ENCODE peak calls at places on chromosomes 13 and 19, in four cellular contexts. Z is A172, L is A549, M is GM04504. E is an unnamed sample.

GRCh38 chr13:89862011-89862690 is 1485.3 kb upstream of the MIR17HG start:
- DNase-seq in L (no peak), M (no peak), Z (no peak), E (no peak)

GRCh38 chr13:38002596-38002995 is 133.0 kb upstream of the TRPC4 start:
- DNase-seq in M (no peak), Z (no peak), L (no peak), E (no peak)

GRCh38 chr13:93547886-93548285 is 321.3 kb downstream of the GPC6 start:
- DNase-seq in L (no peak), M (no peak), Z (peak), E (no peak)

GRCh38 chr19:38993271-38993670 is 17.7 kb upstream of the FBXO17 start:
- DNase-seq in M (no peak), Z (peak), L (peak), E (peak)

GRCh38 chr19:49786432-49786831 is 19.6 kb downstream of the AP2A1 start:
- DNase-seq in L (peak), M (peak), Z (peak), E (no peak)

GRCh38 chr19:10378124-10378523 is 2.2 kb downstream of the TYK2 start:
- DNase-seq in M (no peak), Z (no peak), L (no peak), E (no peak)

GRCh38 chr13:21668665-21669599 is 1.9 kb upstream of the FGF9 start:
- DNase-seq in M (no peak), L (no peak), Z (no peak), E (no peak)

GRCh38 chr13:32147193-32147592 is 115.6 kb downstream of the FRY start:
- DNase-seq in Z (no peak), L (no peak), M (no peak), E (no peak)

GRCh38 chr19:10708261-10708660 is 7.0 kb downstream of the QTRT1 start:
- DNase-seq in L (no peak), M (no peak), Z (no peak), E (no peak)

GRCh38 chr19:50053119-50053518 is 27.3 kb downstream of the ZNF473 start:
- DNase-seq in L (no peak), Z (no peak), M (no peak), E (no peak)

GRCh38 chr19:52094526-52094925 is 1.0 kb downstream of the ZNF841 start:
- DNase-seq in M (no peak), L (no peak), Z (no peak), E (no peak)

GRCh38 chr13:108328848-108329247 is 59.3 kb downstream of the TNFSF13B start:
- DNase-seq in M (no peak), Z (no peak), L (no peak), E (no peak)

GRCh38 chr19:2199215-2199614 is 35.5 kb downstream of the DOT1L start:
- DNase-seq in L (peak), M (no peak), Z (no peak), E (no peak)

GRCh38 chr19:14114439-14114838 is 3.1 kb downstream of the PRKACA start:
- DNase-seq in M (no peak), Z (no peak), L (no peak), E (no peak)

GRCh38 chr13:99395436-99395835 is 88.2 kb upstream of the GPR183 start:
- DNase-seq in M (no peak), L (no peak), Z (no peak), E (no peak)

GRCh38 chr13:113413898-113414282 is 39.4 kb downstream of the ADPRHL1 start:
- DNase-seq in L (no peak), Z (no peak), M (no peak), E (no peak)

GRCh38 chr19:34120846-34121639 is 51.3 kb upstream of the LSM14A start:
- DNase-seq in M (peak), Z (peak), L (peak), E (peak)

GRCh38 chr13:66795636-66796035 is 434.5 kb downstream of the PCDH9 start:
- DNase-seq in Z (no peak), M (no peak), L (no peak), E (no peak)

GRCh38 chr19:28358604-28359003 is 854.3 kb downstream of the UQCRFS1 start:
- DNase-seq in L (no peak), Z (no peak), M (no peak), E (no peak)

GRCh38 chr13:80979035-80979641 is 638.2 kb upstream of the SPRY2 start:
- DNase-seq in Z (peak), L (peak), M (peak), E (peak)

GRCh38 chr13:111152836-111153235 is 37.7 kb downstream of the ARHGEF7 start:
- DNase-seq in M (no peak), L (no peak), Z (no peak), E (peak)

GRCh38 chr13:35957174-35957867 is 173.9 kb downstream of the DCLK1 start:
- DNase-seq in L (no peak), Z (no peak), M (peak), E (no peak)

GRCh38 chr13:95624020-95624419 is 20.5 kb downstream of the DZIP1 start:
- DNase-seq in M (no peak), L (peak), Z (peak), E (peak)

GRCh38 chr13:34587586-34587985 is 354.5 kb upstream of the NBEA start:
- DNase-seq in L (no peak), Z (no peak), M (no peak), E (no peak)

GRCh38 chr13:104641309-104641708 is 1575.1 kb upstream of the SLC10A2 start:
- DNase-seq in Z (no peak), L (no peak), M (no peak), E (peak)

GRCh38 chr13:48731957-48732569 is 78.3 kb downstream of the CYSLTR2 start:
- DNase-seq in M (no peak), L (peak), Z (no peak), E (no peak)

GRCh38 chr13:99150575-99151370 is 49.9 kb upstream of the UBAC2 start:
- DNase-seq in M (peak), Z (peak), L (peak), E (no peak)

GRCh38 chr19:12800873-12801465 is 631 bp downstream of the PRDX2 start:
- DNase-seq in Z (no peak), M (no peak), L (no peak), E (no peak)

GRCh38 chr13:100493418-100493817 is 95.2 kb downstream of the GGACT start:
- DNase-seq in Z (no peak), L (no peak), M (no peak), E (no peak)

GRCh38 chr13:52830946-52831345 is 17.5 kb downstream of the PCDH8 start:
- DNase-seq in L (no peak), M (no peak), Z (peak), E (peak)

GRCh38 chr19:13054605-13055212 is 47.9 kb downstream of the LYL1 start:
- DNase-seq in Z (no peak), M (no peak), L (no peak), E (no peak)

GRCh38 chr19:12293771-12294307 is 844 bp downstream of the ZNF44 start:
- DNase-seq in M (peak), Z (peak), L (peak), E (peak)

GRCh38 chr13:37715606-37716015 is 117.0 kb upstream of the POSTN start:
- DNase-seq in M (no peak), Z (peak), L (peak), E (no peak)

GRCh38 chr19:11887618-11888531 is at the start of gene ZNF69:
- DNase-seq in M (peak), L (no peak), Z (no peak), E (no peak)

GRCh38 chr19:5313307-5313706 is 27.3 kb downstream of the PTPRS start:
- DNase-seq in Z (no peak), L (no peak), M (no peak), E (no peak)

GRCh38 chr13:94139393-94139995 is 340.0 kb downstream of the DCT start:
- DNase-seq in L (no peak), M (no peak), Z (no peak), E (no peak)

GRCh38 chr13:114111577-114111976 is 20.8 kb downstream of the RASA3 start:
- DNase-seq in Z (no peak), M (no peak), L (no peak), E (no peak)

GRCh38 chr13:64263285-64263684 is 2847.6 kb upstream of the PCDH20 start:
- DNase-seq in L (no peak), Z (no peak), M (no peak), E (no peak)

GRCh38 chr13:102770435-102770834 is 3.2 kb downstream of the TEX30 start:
- DNase-seq in Z (no peak), M (no peak), L (no peak), E (no peak)

E was measured in ACHN.